ENCODE peak calls at places on chromosomes 12 and 14, in five cellular contexts. M is CD8-positive, alpha-beta T cell; J is A549; O is endothelial cell of umbilical vein; N is pancreas. U is an unnamed sample.
A peak's percentile ranks its signal among the peaks of the same experiment; 100 is the strongest.

GRCh38 chr12:115464008-115464672 is 780.2 kb upstream of the TBX3 start:
- DNase-seq in O (no peak), N (no peak), J (no peak), M (no peak), U (no peak)

GRCh38 chr12:56160160-56160763 is 2.1 kb downstream of the MYL6 start:
- DNase-seq in N (no peak), J (no peak), M (peak; percentile 31), O (peak; percentile 72), U (no peak)

GRCh38 chr14:67733609-67734008 is 31.9 kb downstream of the RDH12 start:
- DNase-seq in M (no peak), O (no peak), J (no peak), N (no peak), U (no peak)

GRCh38 chr14:68232643-68233055 is 413.1 kb downstream of the RAD51B start:
- DNase-seq in O (peak; percentile 99), M (no peak), N (peak; percentile 84), J (peak; percentile 98), U (no peak)

GRCh38 chr14:93395227-93395626 is 35.5 kb upstream of the UNC79 start:
- DNase-seq in J (no peak), N (no peak), O (no peak), M (no peak), U (no peak)

GRCh38 chr12:45273717-45274271 is 57.9 kb downstream of the ANO6 start:
- DNase-seq in M (no peak), N (no peak), J (peak; percentile 91), O (peak; percentile 95), U (no peak)

GRCh38 chr14:56539862-56540261 is 39.7 kb upstream of the TMEM260 start:
- DNase-seq in M (no peak), N (no peak), J (no peak), O (no peak), U (no peak)

GRCh38 chr12:17372508-17372907 is 717.5 kb downstream of the RERGL start:
- DNase-seq in O (no peak), M (no peak), J (no peak), N (no peak), U (no peak)

GRCh38 chr12:110649341-110649847 is 35.5 kb downstream of the TCTN1 start:
- DNase-seq in M (no peak), N (no peak), J (no peak), O (no peak), U (no peak)

GRCh38 chr12:96445743-96446655 is 43.4 kb upstream of the CFAP54 start:
- DNase-seq in N (no peak), O (peak; percentile 100), J (peak; percentile 24), M (peak; percentile 40), U (no peak)

GRCh38 chr12:114018669-114019068 is 52.5 kb upstream of the RBM19 start:
- DNase-seq in N (no peak), O (no peak), J (peak; percentile 20), M (no peak), U (no peak)

GRCh38 chr12:110657747-110658146 is 31.2 kb downstream of the HVCN1 start:
- DNase-seq in M (no peak), J (no peak), O (no peak), N (no peak), U (no peak)

GRCh38 chr14:105845725-105846309 is 319.4 kb downstream of the TMEM121 start:
- DNase-seq in O (no peak), J (no peak), N (no peak), M (no peak), U (no peak)

GRCh38 chr12:54604436-54604835 is 16.0 kb upstream of the PPP1R1A start:
- DNase-seq in O (no peak), J (no peak), N (no peak), M (no peak), U (no peak)

GRCh38 chr12:111201036-111201435 is 167.9 kb downstream of the PHETA1 start:
- DNase-seq in O (no peak), J (no peak), N (no peak), M (no peak), U (no peak)

GRCh38 chr12:114703060-114703493 is 19.1 kb upstream of the TBX3 start:
- DNase-seq in J (no peak), M (no peak), O (no peak), N (no peak), U (no peak)

GRCh38 chr12:124970647-124971402 is 18.1 kb downstream of the DHX37 start:
- DNase-seq in M (no peak), J (no peak), N (no peak), O (no peak), U (no peak)

GRCh38 chr12:121124402-121125109 is 8.1 kb upstream of the P2RX7 start:
- DNase-seq in O (peak; percentile 70), N (peak; percentile 11), M (no peak), J (peak; percentile 95), U (no peak)

GRCh38 chr12:113899042-113899843 is 66.9 kb downstream of the RBM19 start:
- DNase-seq in N (peak; percentile 39), J (no peak), O (no peak), M (no peak), U (no peak)

GRCh38 chr12:88571543-88571942 is 8.7 kb downstream of the KITLG start:
- DNase-seq in M (no peak), N (no peak), O (no peak), J (no peak), U (no peak)

GRCh38 chr14:58298477-58298879 is at the start of gene ARID4A:
- DNase-seq in O (no peak), N (no peak), M (peak; percentile 76), J (no peak), U (peak; percentile 91)

GRCh38 chr12:26848156-26848825 is 15.3 kb upstream of the ITPR2 start:
- DNase-seq in O (no peak), J (no peak), M (no peak), N (no peak), U (no peak)

GRCh38 chr12:70637286-70637685 is at the start of gene PTPRB:
- DNase-seq in M (no peak), N (no peak), J (no peak), O (peak; percentile 85), U (no peak)

GRCh38 chr14:63493246-63493645 is 49.9 kb downstream of the PPP2R5E start:
- DNase-seq in J (peak; percentile 72), O (no peak), N (no peak), M (no peak), U (no peak)

GRCh38 chr12:46110928-46111699 is 120.7 kb upstream of the SCAF11 start:
- DNase-seq in N (no peak), M (no peak), J (no peak), O (no peak), U (no peak)

GRCh38 chr12:43407816-43408645 is 144.0 kb downstream of the ADAMTS20 start:
- DNase-seq in N (no peak), O (no peak), M (no peak), J (no peak), U (no peak)

GRCh38 chr12:21337959-21338704 is 3.4 kb upstream of the SLCO1A2 start:
- DNase-seq in J (no peak), M (no peak), N (no peak), O (no peak), U (no peak)

GRCh38 chr14:48323655-48324054 is 648.2 kb upstream of the MDGA2 start:
- DNase-seq in M (no peak), J (no peak), O (no peak), N (no peak), U (no peak)

GRCh38 chr12:127881371-127882140 is 385.4 kb upstream of the TMEM132C start:
- DNase-seq in J (no peak), N (no peak), O (no peak), M (no peak), U (no peak)

GRCh38 chr12:46276756-46277155 is 7.9 kb upstream of the SLC38A1 start:
- DNase-seq in N (no peak), O (no peak), M (no peak), J (no peak), U (no peak)

GRCh38 chr12:14841761-14842160 is 1.6 kb downstream of the ART4 start:
- DNase-seq in J (peak; percentile 70), M (no peak), N (peak; percentile 65), O (peak; percentile 93), U (no peak)

DNA sequence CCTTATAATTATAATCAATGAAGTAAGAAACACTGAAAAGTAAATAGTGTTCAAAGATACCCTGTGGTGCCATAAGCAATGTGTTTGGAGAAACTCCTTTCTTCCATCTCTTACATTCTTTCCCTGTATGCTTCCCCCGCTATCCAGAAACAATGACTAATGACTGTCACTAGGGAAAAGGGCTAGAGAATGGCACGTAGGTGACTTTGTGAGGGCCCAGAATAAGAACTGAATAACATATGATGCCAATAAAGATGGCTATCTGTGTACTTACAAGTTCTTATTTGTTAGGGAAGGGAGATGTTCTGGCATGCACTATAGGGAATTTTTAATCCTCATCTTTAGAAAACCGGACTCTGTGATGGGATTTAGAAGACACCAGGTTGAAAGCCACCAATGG is 4.7 kb upstream of the KRT7 start:
- DNase-seq in O (no peak), M (no peak), N (no peak), J (no peak), U (no peak)
- H3K4me1 ChIP-seq in O (peaks cover 34% of the 10 kb centered on the region), M (no peaks in the 10 kb centered on the region), N (peaks cover 21% of the 10 kb centered on the region), J (peaks cover 57% of the 10 kb centered on the region), U (peaks cover 13% of the 10 kb centered on the region)

GRCh38 chr14:32826404-32827082 is 112.1 kb upstream of the NPAS3 start:
- DNase-seq in M (no peak), N (no peak), O (no peak), J (no peak), U (no peak)
- TF ChIP-seq CTCF in M (no peak), N (no peak), O (no peak), J (no peak), U (no peak)

GRCh38 chr12:57475271-57476161 is 4.2 kb downstream of the ARHGAP9 start:
- DNase-seq in O (no peak), N (no peak), M (no peak), J (no peak), U (no peak)
- H3K27ac ChIP-seq in O (no peak overlapping the region), N (no peak overlapping the region), M (peak overlapping the region; percentile 95), J (no peak overlapping the region), U (peak overlapping the region; percentile 78)

DNA sequence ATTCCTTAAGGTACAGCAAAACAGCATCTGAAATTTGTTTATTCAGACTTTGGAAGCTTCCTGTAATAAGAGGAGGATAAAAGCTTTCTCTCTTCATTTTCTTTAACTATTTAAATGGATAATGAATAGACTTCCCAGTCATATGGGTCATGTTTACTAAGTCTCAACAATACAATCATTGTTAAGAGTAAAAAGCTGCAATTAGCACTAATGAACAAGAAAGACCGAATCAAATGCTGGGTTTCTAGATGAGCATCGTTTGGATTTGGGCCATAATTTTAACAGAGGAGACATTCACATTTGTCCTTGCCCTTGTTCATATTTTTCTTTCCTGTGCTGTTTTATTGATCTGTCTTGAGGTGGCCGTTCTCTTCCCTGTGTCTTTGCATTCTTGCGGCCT is 34.5 kb downstream of the ABHD12B start:
- DNase-seq in N (no peak), O (no peak), M (no peak), J (no peak), U (no peak)
- H3K4me1 ChIP-seq in N (no peaks in the 10 kb centered on the region), O (no peaks in the 10 kb centered on the region), M (no peaks in the 10 kb centered on the region), J (no peaks in the 10 kb centered on the region), U (no peaks in the 10 kb centered on the region)

GRCh38 chr12:75087656-75088055 is 122.0 kb downstream of the KCNC2 start:
- DNase-seq in M (no peak), J (peak; percentile 25), O (no peak), N (no peak), U (no peak)
- TF ChIP-seq CTCF in M (no peak), J (peak; percentile 24), O (no peak), N (no peak), U (no peak)

GRCh38 chr12:122958198-122958888 is 7.9 kb downstream of the ABCB9 start:
- DNase-seq in O (peak; percentile 98), M (no peak), J (no peak), N (no peak), U (no peak)
- H3K27ac ChIP-seq in O (peak overlapping the region; percentile 80), M (no peak overlapping the region), J (no peak overlapping the region), N (no peak overlapping the region), U (no peak overlapping the region)

GRCh38 chr12:49748800-49749199 is 7.4 kb downstream of the TMBIM6 start:
- DNase-seq in J (no peak), N (no peak), M (no peak), O (no peak), U (no peak)
- H3K4me1 ChIP-seq in J (peaks cover 27% of the 10 kb centered on the region), N (peaks cover 18% of the 10 kb centered on the region), M (peaks cover 65% of the 10 kb centered on the region), O (peaks cover 4% of the 10 kb centered on the region), U (peaks cover 98% of the 10 kb centered on the region)